ENCODE peak calls at places on chromosomes 11 and 22, in seven cellular contexts. M is body of pancreas; S is ovary; O is lung; C is CD8-positive, alpha-beta T cell; H is heart left ventricle; W is neuronal stem cell. I is an unnamed sample.

GRCh38 chr22:19035474-19036228 is 86.6 kb downstream of the DGCR2 start:
- DNase-seq in M (no peak), O (no peak), S (no peak), W (peak; percentile 15), C (no peak), H (no peak), I (no peak)

GRCh38 chr11:3215346-3216026 is 3.1 kb downstream of the MRGPRG start:
- DNase-seq in M (no peak), O (no peak), C (no peak), S (no peak), H (peak; percentile 14), W (no peak), I (peak; percentile 8)

GRCh38 chr11:4191031-4191571 is 96.5 kb downstream of the RRM1 start:
- DNase-seq in M (peak; percentile 11), W (no peak), S (no peak), H (peak; percentile 93), C (no peak), O (peak; percentile 27), I (no peak)

GRCh38 chr11:12693485-12694181 is 19.4 kb downstream of the TEAD1 start:
- DNase-seq in O (no peak), H (peak; percentile 67), C (no peak), M (peak; percentile 62), S (peak; percentile 42), W (no peak), I (peak; percentile 54)

GRCh38 chr11:10716122-10716521 is 22.6 kb upstream of the IRAG1 start:
- DNase-seq in S (no peak), H (no peak), O (no peak), M (no peak), W (no peak), C (no peak), I (no peak)

GRCh38 chr11:133520707-133521106 is 11.6 kb downstream of the OPCML start:
- DNase-seq in M (peak; percentile 50), S (no peak), C (no peak), W (no peak), H (peak; percentile 49), O (no peak), I (no peak)

GRCh38 chr11:115500547-115501503 is 3.4 kb downstream of the CADM1 start:
- DNase-seq in S (no peak), H (no peak), M (no peak), C (no peak), W (peak; percentile 3), O (no peak), I (no peak)

GRCh38 chr11:124670732-124671131 is 2.8 kb downstream of the SIAE start:
- DNase-seq in H (no peak), M (no peak), W (no peak), S (no peak), C (peak; percentile 50), O (no peak), I (no peak)

GRCh38 chr11:114027941-114028340 is 31.6 kb upstream of the ZBTB16 start:
- DNase-seq in M (no peak), S (no peak), C (no peak), O (no peak), H (no peak), W (no peak), I (no peak)

GRCh38 chr22:26617251-26618199 is at the start of gene CRYBB1:
- DNase-seq in O (no peak), M (peak; percentile 44), S (no peak), H (peak; percentile 38), W (peak; percentile 42), C (no peak), I (peak; percentile 16)

GRCh38 chr22:39520874-39521857 is 804 bp downstream of the ATF4 start:
- DNase-seq in O (peak; percentile 86), S (peak; percentile 75), W (no peak), H (peak; percentile 87), C (peak; percentile 67), M (peak; percentile 82), I (peak; percentile 84)

GRCh38 chr11:40179541-40179940 is 1279.9 kb downstream of the LRRC4C start:
- DNase-seq in C (no peak), H (no peak), S (no peak), M (no peak), O (no peak), W (no peak), I (no peak)

GRCh38 chr11:34629711-34630110 is 8.8 kb downstream of the EHF start:
- DNase-seq in H (no peak), M (no peak), C (no peak), O (no peak), W (no peak), S (no peak), I (no peak)

GRCh38 chr11:78809931-78810481 is 235.3 kb upstream of the NARS2 start:
- DNase-seq in W (no peak), S (peak; percentile 46), C (no peak), O (no peak), M (no peak), H (no peak), I (no peak)

GRCh38 chr11:34049058-34049457 is 2.5 kb upstream of the CAPRIN1 start:
- DNase-seq in C (no peak), S (no peak), H (no peak), W (no peak), O (no peak), M (no peak), I (no peak)

GRCh38 chr11:36273110-36273509 is 16.1 kb downstream of the COMMD9 start:
- DNase-seq in C (no peak), O (no peak), W (no peak), H (no peak), S (no peak), M (no peak), I (no peak)

GRCh38 chr11:32279672-32280071 is 155.7 kb downstream of the WT1 start:
- DNase-seq in C (no peak), H (no peak), S (no peak), W (no peak), O (no peak), M (no peak), I (no peak)

GRCh38 chr11:112440518-112440917 is 179.9 kb upstream of the PLET1 start:
- DNase-seq in O (no peak), W (peak; percentile 14), S (no peak), M (no peak), C (no peak), H (no peak), I (no peak)

GRCh38 chr11:71172680-71173079 is 79.7 kb downstream of the SHANK2 start:
- DNase-seq in H (no peak), O (no peak), C (no peak), S (no peak), W (no peak), M (no peak), I (no peak)

GRCh38 chr22:36323182-36323854 is 64.4 kb downstream of the MYH9 start:
- DNase-seq in W (no peak), M (peak; percentile 62), S (no peak), H (peak; percentile 87), C (no peak), O (peak; percentile 84), I (peak; percentile 55)

GRCh38 chr22:36322602-36322915 is 65.2 kb downstream of the MYH9 start:
- DNase-seq in S (no peak), O (no peak), H (no peak), M (no peak), C (no peak), W (no peak), I (no peak)

GRCh38 chr22:36323855-36324331 is 63.9 kb downstream of the MYH9 start:
- DNase-seq in M (no peak), C (no peak), O (no peak), W (no peak), S (no peak), H (peak; percentile 89), I (no peak)

GRCh38 chr22:36320553-36320952 is 67.2 kb downstream of the MYH9 start:
- DNase-seq in S (no peak), W (no peak), H (no peak), O (no peak), M (no peak), C (no peak), I (no peak)

GRCh38 chr22:36321797-36322601 is 65.8 kb downstream of the MYH9 start:
- DNase-seq in M (no peak), C (no peak), O (no peak), S (no peak), H (peak; percentile 26), W (no peak), I (no peak)
- H3K4me1 ChIP-seq in M (peaks cover 9% of the 10 kb centered on the region), C (peaks cover under 1% of the 10 kb centered on the region), O (peaks cover 22% of the 10 kb centered on the region), S (peaks cover 5% of the 10 kb centered on the region), H (peaks cover 45% of the 10 kb centered on the region), W (peaks cover 2% of the 10 kb centered on the region), I (peaks cover 46% of the 10 kb centered on the region)

DNA sequence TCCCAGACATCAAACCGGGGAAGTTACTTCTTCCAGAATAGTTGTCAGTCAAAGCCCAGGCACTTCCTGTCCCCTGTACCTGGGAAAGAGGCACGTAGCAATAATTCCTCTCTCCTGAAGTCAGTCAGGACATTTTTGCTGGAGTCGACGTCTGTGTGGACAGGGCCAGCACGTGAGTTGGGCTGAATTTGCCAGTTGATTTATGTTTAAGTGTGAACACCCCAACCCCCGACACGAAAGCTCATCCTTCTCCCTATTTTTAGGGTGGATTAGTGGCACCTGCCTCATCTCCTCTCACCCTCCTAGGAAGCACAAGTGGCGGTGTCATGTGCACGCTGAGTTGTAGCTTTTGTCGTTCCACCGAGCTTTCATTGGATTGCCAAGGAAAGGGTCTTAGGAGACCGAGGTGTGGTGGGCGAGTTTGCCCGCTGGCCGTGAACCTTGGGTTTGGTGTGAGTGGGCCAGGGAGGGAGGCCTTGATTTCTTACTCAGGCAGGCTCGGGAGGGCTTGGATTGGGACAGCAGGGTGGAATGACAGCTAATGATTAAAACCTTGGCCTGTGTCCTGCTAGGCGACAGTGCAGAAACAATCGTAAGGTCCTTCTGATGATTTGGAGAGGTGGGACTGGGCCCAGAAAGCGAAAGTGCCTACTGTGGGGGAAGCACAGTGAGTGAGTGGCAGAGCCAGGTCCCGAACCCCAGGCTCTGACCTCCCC is 87.0 kb upstream of the CRYBB3 start:
- DNase-seq in M (peak; percentile 19), H (no peak), S (no peak), W (no peak), O (no peak), C (no peak), I (no peak)
- H3K27ac ChIP-seq in M (peak overlapping the region; percentile 89), H (peak overlapping the region; percentile 49), S (no peak overlapping the region), W (no peak overlapping the region), O (peak overlapping the region; percentile 92), C (no peak overlapping the region), I (peak overlapping the region; percentile 86)

DNA sequence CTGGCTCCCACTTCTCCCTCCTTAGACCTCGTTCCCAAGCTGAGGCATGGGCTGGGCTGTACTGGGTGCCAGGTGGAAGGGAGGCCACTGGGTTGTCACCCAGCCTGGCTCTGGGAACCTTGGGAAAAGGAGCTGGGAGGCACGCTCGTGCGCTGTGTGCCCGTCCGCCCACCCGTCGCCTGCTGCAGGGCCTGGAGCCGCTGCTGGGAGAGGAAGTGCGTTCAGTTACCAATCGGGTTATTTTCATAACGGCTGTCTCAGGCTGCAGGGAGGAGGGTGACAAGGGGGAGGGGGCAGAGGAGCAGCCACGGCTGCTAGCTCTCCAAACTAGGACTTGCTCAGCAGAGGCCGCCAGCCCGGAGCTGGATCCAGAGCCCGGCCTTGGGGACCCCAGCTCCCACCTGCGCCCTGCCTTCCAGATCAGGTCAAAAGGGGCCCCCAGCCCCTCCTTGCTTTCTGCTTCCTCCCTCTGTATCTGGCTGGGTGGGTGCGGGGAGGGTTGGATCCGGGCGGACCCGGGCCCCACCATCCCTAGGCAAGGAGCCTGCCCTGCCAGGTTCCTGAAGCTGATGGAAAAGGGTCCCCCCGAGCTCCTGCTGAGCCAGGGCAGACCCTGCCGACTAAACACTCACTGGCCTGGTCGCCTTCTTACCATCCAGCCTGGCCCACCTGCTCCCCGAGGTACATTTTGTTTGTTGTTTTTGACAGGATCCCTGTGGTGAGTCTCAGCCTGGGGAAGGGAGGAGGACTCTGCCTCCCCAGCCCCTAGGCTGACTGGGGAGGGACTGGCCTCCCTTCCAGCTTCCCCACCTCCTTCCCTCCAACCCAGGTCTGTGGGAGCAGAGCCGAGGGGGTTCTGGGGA is 14.3 kb downstream of the DGKZ start:
- DNase-seq in C (peak; percentile 66), O (peak; percentile 66), M (peak; percentile 70), H (peak; percentile 85), W (no peak), S (no peak), I (peak; percentile 56)
- H3K4me1 ChIP-seq in C (peaks cover 74% of the 10 kb centered on the region), O (peaks cover 4% of the 10 kb centered on the region), M (peaks cover 57% of the 10 kb centered on the region), H (peaks cover 40% of the 10 kb centered on the region), W (peaks cover 32% of the 10 kb centered on the region), S (peaks cover 7% of the 10 kb centered on the region), I (peaks cover 29% of the 10 kb centered on the region)

GRCh38 chr11:64285885-64286800 is 495 bp downstream of the GPR137 start:
- DNase-seq in W (no peak), C (no peak), S (no peak), H (no peak), O (no peak), M (peak; percentile 74), I (peak; percentile 49)
- H3K27ac ChIP-seq in W (no peak overlapping the region), C (peak overlapping the region; percentile 95), S (peak overlapping the region; percentile 83), H (peak overlapping the region; percentile 97), O (peak overlapping the region; percentile 88), M (peak overlapping the region; percentile 89), I (peak overlapping the region; percentile 98)

I was measured in transverse colon.